ENCODE peak calls at places on chromosomes 4 and X, in seven cellular contexts. Z is SK-N-SH, O is tibial nerve, N is left lung, M is dorsolateral prefrontal cortex, R is breast epithelium, L is heart right ventricle. U is an unnamed sample.

GRCh38 chrX:115023139-115023538 is 5.7 kb upstream of the IL13RA2 start:
- DNase-seq in O (no peak), N (no peak), R (no peak), M (no peak), Z (peak), L (no peak), U (no peak)

GRCh38 chr4:154618708-154619315 is 6.4 kb upstream of the FGG start:
- DNase-seq in N (no peak), M (peak), O (no peak), L (no peak), R (no peak), Z (peak), U (no peak)

GRCh38 chr4:8355306-8355705 is 85.2 kb downstream of the ACOX3 start:
- DNase-seq in R (no peak), N (no peak), M (no peak), L (no peak), Z (no peak), O (no peak), U (no peak)

GRCh38 chr4:105683038-105683437 is 25.5 kb downstream of the INTS12 start:
- DNase-seq in O (no peak), Z (no peak), N (peak), M (no peak), R (peak), L (no peak), U (no peak)

GRCh38 chr4:122980860-122981259 is 58.5 kb upstream of the NUDT6 start:
- DNase-seq in Z (no peak), R (no peak), L (no peak), N (no peak), M (no peak), O (no peak), U (no peak)

GRCh38 chrX:45769919-45770582 is 569.4 kb upstream of the DIPK2B start:
- DNase-seq in N (peak), M (peak), O (peak), L (peak), R (peak), Z (peak), U (no peak)

GRCh38 chr4:138037716-138038115 is 204.4 kb downstream of the SLC7A11 start:
- DNase-seq in R (no peak), Z (no peak), M (no peak), O (no peak), L (no peak), N (no peak), U (no peak)

GRCh38 chr4:186554485-186554884 is 882 bp downstream of the MTNR1A start:
- DNase-seq in N (peak), M (no peak), L (no peak), R (no peak), Z (no peak), O (no peak), U (no peak)

GRCh38 chr4:165324918-165325304 is 2.6 kb upstream of the MSMO1 start:
- DNase-seq in L (no peak), Z (no peak), O (no peak), R (no peak), M (no peak), N (no peak), U (no peak)

GRCh38 chr4:127400736-127401346 is 231.9 kb upstream of the INTU start:
- DNase-seq in Z (peak), R (peak), L (peak), N (peak), O (peak), M (no peak), U (no peak)

GRCh38 chr4:20916106-20916505 is 215.8 kb downstream of the PACRGL start:
- DNase-seq in O (no peak), L (no peak), N (no peak), M (no peak), Z (no peak), R (no peak), U (no peak)

GRCh38 chrX:116873678-116874077 is 410.9 kb upstream of the CT83 start:
- DNase-seq in R (no peak), M (no peak), Z (no peak), O (no peak), L (no peak), N (no peak), U (no peak)

GRCh38 chr4:155047755-155048154 is 160.7 kb upstream of the NPY2R start:
- DNase-seq in R (no peak), L (no peak), M (no peak), O (no peak), Z (no peak), N (no peak), U (no peak)

GRCh38 chrX:78555401-78555980 is 103.6 kb downstream of the RTL3 start:
- DNase-seq in O (no peak), L (no peak), M (no peak), Z (no peak), N (no peak), R (no peak), U (no peak)

GRCh38 chrX:87409113-87409841 is 108.3 kb upstream of the KLHL4 start:
- DNase-seq in L (peak), Z (no peak), R (peak), M (peak), O (no peak), N (peak), U (no peak)

GRCh38 chrX:3206314-3206713 is 140.1 kb downstream of the MXRA5 start:
- DNase-seq in Z (no peak), R (no peak), O (no peak), M (no peak), N (no peak), L (no peak), U (no peak)

GRCh38 chrX:119343856-119344255 is 55.3 kb upstream of the SLC25A43 start:
- DNase-seq in L (no peak), R (peak), O (no peak), M (no peak), N (no peak), Z (no peak), U (no peak)

GRCh38 chrX:13607996-13608365 is 38.6 kb downstream of the EGFL6 start:
- DNase-seq in M (no peak), L (no peak), R (no peak), O (no peak), Z (no peak), N (no peak), U (no peak)

GRCh38 chrX:1751781-1752180 is 136.9 kb downstream of the ASMT start:
- DNase-seq in R (no peak), M (no peak), Z (no peak), N (no peak), L (no peak), O (no peak), U (no peak)

GRCh38 chrX:74251006-74251930 is 52.7 kb upstream of the ZCCHC13 start:
- DNase-seq in R (no peak), Z (no peak), M (no peak), O (no peak), L (no peak), N (no peak), U (no peak)

GRCh38 chr4:172411180-172411579 is 598.0 kb downstream of the GALNTL6 start:
- DNase-seq in O (no peak), Z (peak), M (no peak), L (no peak), N (no peak), R (no peak), U (no peak)

GRCh38 chrX:1150569-1151347 is 61.7 kb downstream of the CRLF2 start:
- DNase-seq in M (no peak), N (no peak), R (no peak), Z (no peak), L (no peak), O (no peak), U (no peak)

DNA sequence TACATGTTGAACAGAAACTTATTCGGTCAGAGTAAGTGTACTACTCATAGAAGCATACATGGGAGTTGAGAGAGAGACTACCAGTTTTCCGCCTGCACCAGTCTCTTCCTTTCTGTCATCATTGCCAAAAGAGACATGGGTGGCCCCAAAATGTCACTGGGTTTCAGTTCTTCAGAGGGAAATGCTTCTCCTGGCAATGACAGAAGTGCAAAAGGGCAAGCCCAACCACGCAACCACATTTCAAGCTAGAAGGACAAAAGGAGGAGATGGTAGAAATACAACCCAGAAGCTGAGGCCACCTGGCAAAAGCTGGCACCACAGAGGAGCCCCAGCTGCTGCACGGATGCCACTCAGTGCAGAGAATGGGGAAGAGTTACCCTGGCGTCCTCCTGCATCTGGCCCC is 320.1 kb downstream of the BCOR start:
- DNase-seq in N (no peak), Z (no peak), O (no peak), L (no peak), R (no peak), M (no peak), U (no peak)
- H3K27ac ChIP-seq in N (no peak), Z (no peak), O (no peak), L (no peak), R (no peak), M (no peak), U (no peak)

DNA sequence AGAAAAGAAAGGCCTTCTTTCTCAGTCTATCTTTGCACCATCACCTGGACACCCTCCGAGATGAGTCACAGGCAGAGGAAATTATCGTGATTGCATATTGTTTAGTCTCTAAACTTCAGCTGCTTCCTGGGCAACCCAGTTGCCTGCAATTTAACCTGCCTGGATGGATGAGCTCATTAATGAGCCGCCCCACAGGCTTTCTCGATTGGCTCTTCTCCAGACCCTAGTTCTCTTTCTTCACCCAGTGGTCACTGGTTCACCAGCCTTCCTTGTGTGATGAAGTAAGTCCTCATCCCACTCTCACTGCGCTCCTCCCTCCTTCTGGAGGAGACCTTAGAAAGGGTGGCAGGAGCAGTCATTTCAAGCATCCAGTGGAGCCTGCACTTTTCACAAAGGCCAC is 94.4 kb downstream of the SOWAHB start:
- DNase-seq in L (no peak), Z (no peak), N (no peak), R (peak), M (no peak), O (no peak), U (no peak)
- H3K27ac ChIP-seq in L (peak), Z (peak), N (no peak), R (peak), M (no peak), O (no peak), U (no peak)

GRCh38 chr4:38132140-38132673 is 172.0 kb downstream of the PTTG2 start:
- DNase-seq in Z (peak), O (peak), M (no peak), N (no peak), R (peak), L (no peak), U (peak)

GRCh38 chr4:38135201-38135600 is 175.0 kb downstream of the PTTG2 start:
- DNase-seq in O (no peak), N (no peak), Z (no peak), L (no peak), R (no peak), M (no peak), U (no peak)

GRCh38 chr4:38131371-38132139 is 171.4 kb downstream of the PTTG2 start:
- DNase-seq in R (no peak), Z (no peak), O (no peak), L (no peak), N (no peak), M (no peak), U (peak)

GRCh38 chr4:38133711-38134480 is 173.7 kb downstream of the PTTG2 start:
- DNase-seq in O (no peak), N (no peak), Z (no peak), M (no peak), L (no peak), R (no peak), U (no peak)

GRCh38 chr4:38132843-38133662 is 172.9 kb downstream of the PTTG2 start:
- DNase-seq in Z (no peak), N (no peak), R (no peak), M (no peak), O (no peak), L (no peak), U (no peak)
- H3K27ac ChIP-seq in Z (no peak), N (peak), R (peak), M (no peak), O (no peak), L (peak), U (no peak)

GRCh38 chr4:168504526-168504925 is 7.7 kb downstream of the PALLD start:
- DNase-seq in Z (no peak), M (no peak), L (no peak), N (no peak), O (no peak), R (no peak), U (no peak)
- H3K27ac ChIP-seq in Z (no peak), M (no peak), L (peak), N (no peak), O (no peak), R (no peak), U (no peak)